ENCODE peak calls at places on chromosomes 5 and 9, in six cellular contexts. W is HFF-Myc, E is fibroblast of pulmonary artery, Z is transverse colon, T is coronary artery, U is astrocyte. M is an unnamed sample.

GRCh38 chr9:19379697-19380046 is 364 bp downstream of the RPS6 start:
- DNase-seq in W (no peak), E (peak; percentile 35), Z (peak; percentile 42), T (no peak), U (no peak), M (no peak)

GRCh38 chr5:2087980-2088379 is 205.3 kb upstream of the IRX4 start:
- DNase-seq in W (no peak), E (no peak), Z (no peak), T (no peak), U (no peak), M (no peak)

GRCh38 chr9:34988218-34989055 is 1.1 kb upstream of the DNAJB5 start:
- DNase-seq in W (no peak), E (no peak), Z (peak; percentile 37), T (peak; percentile 76), U (no peak), M (no peak)

GRCh38 chr9:109574061-109574882 is 76.2 kb upstream of the PTPN3 start:
- DNase-seq in W (peak; percentile 32), E (peak; percentile 75), Z (no peak), T (no peak), U (peak; percentile 33), M (peak; percentile 77)

GRCh38 chr9:94199776-94200175 is 59.3 kb upstream of the ZNF169 start:
- DNase-seq in W (no peak), E (no peak), Z (no peak), T (no peak), U (peak; percentile 42), M (no peak)

GRCh38 chr5:43193171-43193951 is 1.3 kb downstream of the NIM1K start:
- DNase-seq in W (peak; percentile 77), E (peak; percentile 95), Z (no peak), T (no peak), U (peak; percentile 89), M (peak; percentile 93)

GRCh38 chr5:11890777-11891176 is 13.5 kb downstream of the CTNND2 start:
- DNase-seq in W (no peak), E (no peak), Z (no peak), T (no peak), U (no peak), M (no peak)

GRCh38 chr5:117379521-117379920 is 804.9 kb upstream of the SEMA6A start:
- DNase-seq in W (no peak), E (no peak), Z (no peak), T (no peak), U (no peak), M (no peak)

GRCh38 chr5:121693864-121694263 is 157.8 kb upstream of the FTMT start:
- DNase-seq in W (no peak), E (no peak), Z (no peak), T (no peak), U (peak; percentile 1), M (no peak)

GRCh38 chr5:466661-467310 is 23.8 kb downstream of the EXOC3 start:
- DNase-seq in W (no peak), E (no peak), Z (peak; percentile 4), T (peak; percentile 45), U (no peak), M (no peak)

GRCh38 chr9:108552459-108553040 is 303.2 kb downstream of the ACTL7B start:
- DNase-seq in W (no peak), E (no peak), Z (peak; percentile 64), T (no peak), U (peak; percentile 78), M (peak; percentile 28)

GRCh38 chr9:130359819-130360218 is 84.9 kb upstream of the ASS1 start:
- DNase-seq in W (no peak), E (no peak), Z (no peak), T (no peak), U (no peak), M (no peak)

GRCh38 chr9:34382879-34383278 is 6.2 kb upstream of the MYORG start:
- DNase-seq in W (no peak), E (no peak), Z (no peak), T (no peak), U (no peak), M (no peak)

GRCh38 chr9:31304576-31304975 is 1079.9 kb upstream of the ACO1 start:
- DNase-seq in W (no peak), E (peak; percentile 90), Z (no peak), T (no peak), U (peak; percentile 81), M (peak; percentile 75)

GRCh38 chr5:72252574-72253155 is 67.4 kb downstream of the MRPS27 start:
- DNase-seq in W (no peak), E (peak; percentile 35), Z (no peak), T (no peak), U (no peak), M (peak; percentile 53)

GRCh38 chr5:156119692-156120091 is 207.3 kb upstream of the SGCD start:
- DNase-seq in W (no peak), E (no peak), Z (no peak), T (no peak), U (no peak), M (no peak)

GRCh38 chr5:100900142-100900795 is 2.8 kb downstream of the ST8SIA4 start:
- DNase-seq in W (no peak), E (peak; percentile 54), Z (peak; percentile 46), T (no peak), U (peak; percentile 38), M (peak; percentile 23)

GRCh38 chr5:110757118-110757729 is 18.4 kb downstream of the SLC25A46 start:
- DNase-seq in W (no peak), E (peak; percentile 77), Z (no peak), T (no peak), U (peak; percentile 15), M (peak; percentile 84)

GRCh38 chr9:87740198-87740597 is 14.3 kb downstream of the CTSL start:
- DNase-seq in W (no peak), E (no peak), Z (no peak), T (no peak), U (no peak), M (no peak)

GRCh38 chr5:96075579-96076289 is 114.1 kb upstream of the ELL2 start:
- DNase-seq in W (no peak), E (no peak), Z (no peak), T (no peak), U (no peak), M (no peak)

GRCh38 chr5:61678966-61679365 is 346.9 kb downstream of the ZSWIM6 start:
- DNase-seq in W (no peak), E (no peak), Z (peak; percentile 46), T (no peak), U (no peak), M (no peak)

DNA sequence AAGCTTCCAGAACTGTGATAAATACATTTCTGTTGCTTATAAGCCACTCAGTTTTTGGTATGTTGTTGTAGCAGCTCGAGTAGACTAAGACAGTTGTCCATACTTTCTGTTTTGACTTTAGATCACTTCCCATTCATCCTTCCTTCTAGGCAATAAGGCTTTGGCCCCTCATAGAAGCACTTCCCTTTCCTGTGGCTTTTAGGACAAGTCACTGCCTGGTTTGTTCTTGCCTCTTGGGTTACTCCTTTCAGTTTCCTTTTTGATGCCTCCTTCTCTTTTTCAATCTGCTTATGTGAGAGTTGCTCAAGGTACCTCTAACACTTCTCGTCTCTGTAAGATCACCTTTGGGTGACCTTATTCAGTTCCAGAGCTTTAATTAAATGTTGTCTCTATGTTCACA is 72.4 kb upstream of the NTRK2 start:
- DNase-seq in W (no peak), E (no peak), Z (no peak), T (no peak), U (no peak), M (no peak)
- H3K4me3 ChIP-seq in W (no peak overlapping the region), E (no peak overlapping the region), Z (no peak overlapping the region), T (no peak overlapping the region), U (no peak overlapping the region), M (no peak overlapping the region)

GRCh38 chr9:2593754-2594153 is 27.8 kb upstream of the VLDLR start:
- DNase-seq in W (no peak), E (no peak), Z (no peak), T (no peak), U (no peak), M (no peak)

GRCh38 chr9:2600307-2600706 is 21.3 kb upstream of the VLDLR start:
- DNase-seq in W (no peak), E (no peak), Z (no peak), T (no peak), U (no peak), M (no peak)

GRCh38 chr9:2599896-2600295 is 21.7 kb upstream of the VLDLR start:
- DNase-seq in W (no peak), E (peak; percentile 24), Z (no peak), T (no peak), U (peak; percentile 18), M (peak; percentile 64)

GRCh38 chr9:2596003-2596402 is 25.6 kb upstream of the VLDLR start:
- DNase-seq in W (no peak), E (no peak), Z (no peak), T (no peak), U (no peak), M (no peak)

GRCh38 chr9:2597483-2597882 is 24.1 kb upstream of the VLDLR start:
- DNase-seq in W (no peak), E (peak; percentile 19), Z (no peak), T (no peak), U (no peak), M (peak; percentile 22)
- TF ChIP-seq CTCF in W (no peak), E (no peak), Z (no peak), T (no peak), U (no peak), M (no peak)

GRCh38 chr9:80952523-80952922 is 736.8 kb downstream of the TLE1 start:
- DNase-seq in W (no peak), E (no peak), Z (no peak), T (no peak), U (no peak), M (no peak)

GRCh38 chr9:80951675-80952074 is 737.7 kb downstream of the TLE1 start:
- DNase-seq in W (no peak), E (peak; percentile 25), Z (no peak), T (no peak), U (peak; percentile 49), M (no peak)

GRCh38 chr9:80948876-80949275 is 740.5 kb downstream of the TLE1 start:
- DNase-seq in W (no peak), E (no peak), Z (no peak), T (no peak), U (peak; percentile 74), M (no peak)

GRCh38 chr9:80957806-80958205 is 731.5 kb downstream of the TLE1 start:
- DNase-seq in W (no peak), E (no peak), Z (no peak), T (no peak), U (peak; percentile 34), M (no peak)

GRCh38 chr9:80954521-80954920 is 734.8 kb downstream of the TLE1 start:
- DNase-seq in W (no peak), E (peak; percentile 9), Z (no peak), T (no peak), U (no peak), M (no peak)
- H3K4me3 ChIP-seq in W (no peak overlapping the region), E (no peak overlapping the region), Z (no peak overlapping the region), T (no peak overlapping the region), U (no peak overlapping the region), M (no peak overlapping the region)

DNA sequence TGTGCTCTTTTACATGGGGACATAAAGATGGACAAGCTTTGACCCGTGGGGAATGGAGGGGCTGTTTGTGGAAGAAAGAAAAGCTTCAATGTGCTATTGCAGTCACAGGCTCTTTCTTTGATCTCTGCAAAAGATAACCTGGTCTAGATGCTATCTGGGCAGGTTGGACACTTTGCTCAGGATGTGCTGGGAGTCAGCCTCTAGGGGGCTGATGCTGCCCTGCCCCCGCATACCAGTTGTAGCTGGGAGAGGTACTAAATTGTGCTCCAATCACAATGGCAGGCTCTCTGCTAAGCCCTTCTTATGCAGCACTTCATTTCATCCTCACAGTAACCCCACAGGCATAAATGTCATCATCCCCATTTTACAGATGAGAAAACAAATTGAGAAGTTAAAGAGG is 67.2 kb downstream of the PSD2 start:
- DNase-seq in W (no peak), E (no peak), Z (no peak), T (no peak), U (no peak), M (no peak)
- TF ChIP-seq CTCF in W (peak; percentile 30), E (no peak), Z (no peak), T (no peak), U (peak; percentile 9), M (peak; percentile 15)